ENCODE peak calls at places on chromosomes 2 and 18, in ten cellular contexts. Q is right atrium auricular region, L is K562, F is PC-9, X is stomach, H is thyroid gland, C is adrenal gland, T is pancreas, V is breast epithelium, N is left ventricle myocardium inferior. A is an unnamed sample.
A peak's percentile ranks its signal among the peaks of the same experiment; 100 is the strongest.

GRCh38 chr18:50956116-50956515 is 11.7 kb upstream of the ELAC1 start:
- DNase-seq in H (no peak), X (no peak), N (no peak), V (no peak), T (no peak), Q (no peak), C (no peak), F (no peak), L (no peak), A (no peak)

GRCh38 chr2:191631754-191632153 is 46.2 kb upstream of the NABP1 start:
- DNase-seq in V (peak; percentile 52), C (no peak), L (no peak), H (no peak), T (no peak), X (no peak), N (peak; percentile 20), F (peak; percentile 70), Q (no peak), A (no peak)

GRCh38 chr2:232838406-232838874 is 31.6 kb upstream of the SNORC start:
- DNase-seq in Q (no peak), T (no peak), C (no peak), X (no peak), L (peak; percentile 19), V (no peak), H (no peak), N (no peak), F (peak; percentile 44), A (no peak)

GRCh38 chr2:170163666-170164065 is 14.3 kb upstream of the MYO3B start:
- DNase-seq in T (no peak), N (no peak), C (no peak), X (no peak), L (no peak), V (no peak), F (no peak), H (no peak), Q (no peak), A (no peak)

GRCh38 chr2:8477511-8478132 is 204.2 kb upstream of the ID2 start:
- DNase-seq in T (no peak), H (peak; percentile 26), X (no peak), V (peak; percentile 38), Q (no peak), N (no peak), L (no peak), C (no peak), F (no peak), A (no peak)

GRCh38 chr2:218645126-218645525 is 14.3 kb downstream of the ZNF142 start:
- DNase-seq in V (no peak), X (no peak), C (no peak), L (no peak), H (no peak), F (no peak), T (no peak), N (no peak), Q (no peak), A (no peak)

GRCh38 chr2:224847961-224848850 is 132.0 kb upstream of the CCDC195 start:
- DNase-seq in N (peak; percentile 19), V (peak; percentile 69), H (peak; percentile 25), F (peak; percentile 50), Q (no peak), X (no peak), L (no peak), T (no peak), C (peak; percentile 33), A (no peak)

GRCh38 chr2:81266106-81266505 is 961.6 kb upstream of the LRRTM1 start:
- DNase-seq in L (no peak), N (no peak), F (no peak), Q (no peak), V (no peak), T (no peak), C (no peak), X (no peak), H (no peak), A (no peak)

GRCh38 chr2:230961091-230961491 is 34.8 kb upstream of the SPATA3 start:
- DNase-seq in C (no peak), T (no peak), V (no peak), H (no peak), L (no peak), Q (no peak), N (no peak), F (no peak), X (no peak), A (no peak)

GRCh38 chr2:196170681-196171247 is 614 bp downstream of the STK17B start:
- DNase-seq in T (peak; percentile 31), N (peak; percentile 30), L (no peak), C (peak; percentile 41), H (no peak), X (peak; percentile 39), F (no peak), Q (no peak), V (peak; percentile 51), A (no peak)

GRCh38 chr2:97742381-97742847 is 29.0 kb downstream of the ZAP70 start:
- DNase-seq in H (no peak), N (peak; percentile 44), L (no peak), T (no peak), Q (no peak), V (no peak), C (no peak), F (peak; percentile 18), X (no peak), A (no peak)

GRCh38 chr2:228023619-228024018 is 152.2 kb downstream of the DAW1 start:
- DNase-seq in X (no peak), N (no peak), L (no peak), T (no peak), V (no peak), H (no peak), F (no peak), Q (no peak), C (no peak), A (no peak)

GRCh38 chr2:105537466-105537865 is 138.6 kb upstream of the FHL2 start:
- DNase-seq in N (no peak), Q (peak; percentile 26), C (no peak), T (no peak), F (no peak), H (no peak), X (no peak), L (no peak), V (no peak), A (no peak)

DNA sequence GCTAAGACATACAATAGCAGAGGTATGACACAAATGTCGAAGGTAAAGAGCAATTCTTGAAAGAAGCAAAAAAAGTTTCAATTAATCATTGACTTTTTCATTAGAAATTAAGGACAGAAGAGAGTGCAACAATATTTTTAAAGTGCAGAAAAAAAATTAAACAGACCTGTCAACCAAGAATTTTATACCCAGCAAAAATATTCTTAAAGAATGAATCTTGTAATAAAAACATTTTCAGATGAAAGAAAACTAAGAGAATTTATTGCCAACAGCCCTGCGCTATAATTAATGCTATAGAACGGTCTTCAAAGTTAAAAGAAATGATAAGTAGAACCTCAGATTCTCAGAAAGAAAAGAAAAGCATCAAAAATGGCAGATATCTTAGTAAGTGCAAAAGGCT is 79.0 kb downstream of the OLA1 start:
- DNase-seq in F (no peak), N (no peak), C (no peak), T (no peak), H (no peak), L (no peak), Q (no peak), X (no peak), V (no peak), A (no peak)
- H3K36me3 ChIP-seq in F (peaks cover 68% of the 10 kb centered on the region), N (peaks cover 16% of the 10 kb centered on the region), C (no peaks in the 10 kb centered on the region), T (no peaks in the 10 kb centered on the region), H (no peaks in the 10 kb centered on the region), L (peaks cover 13% of the 10 kb centered on the region), Q (no peaks in the 10 kb centered on the region), X (no peaks in the 10 kb centered on the region), V (no peaks in the 10 kb centered on the region), A (no peaks in the 10 kb centered on the region)

DNA sequence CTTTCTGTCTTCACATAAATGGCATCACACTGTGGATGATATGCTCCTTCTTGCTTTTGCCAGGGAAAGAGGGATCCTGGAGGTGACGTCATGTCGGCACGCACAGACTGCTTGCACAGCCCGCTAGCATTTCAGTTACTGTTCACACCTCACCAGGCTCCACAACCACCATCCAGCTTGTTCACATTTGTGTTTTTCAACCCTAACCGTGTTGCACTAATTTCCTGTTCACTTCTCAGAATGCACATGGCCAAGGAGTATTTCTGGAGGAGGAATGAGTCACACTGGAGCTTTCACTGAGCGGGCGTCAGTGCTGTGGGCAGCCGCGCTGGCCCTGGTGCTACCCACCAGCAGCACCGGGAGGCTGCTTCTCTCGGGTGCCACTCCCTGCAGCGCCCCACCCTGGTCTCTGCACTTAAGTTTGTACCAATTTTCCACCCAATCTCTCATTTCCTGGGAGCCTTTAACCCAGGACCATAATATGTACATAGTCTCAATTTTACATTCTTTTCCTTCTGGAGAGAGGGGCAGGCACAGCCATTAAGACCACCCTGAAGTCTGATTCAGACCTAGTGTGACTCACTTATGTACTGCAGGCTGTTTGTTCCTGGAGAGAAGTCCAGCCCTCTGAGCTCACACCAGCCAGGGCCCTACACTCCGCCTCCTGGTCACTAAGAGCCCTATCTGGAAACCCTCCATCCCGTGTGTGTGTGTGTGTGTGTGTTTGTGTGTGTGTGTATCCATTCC is 65.1 kb downstream of the MBP start:
- DNase-seq in L (no peak), V (no peak), H (no peak), T (no peak), Q (peak; percentile 83), C (no peak), X (peak; percentile 72), F (peak; percentile 59), N (peak; percentile 58), A (peak; percentile 66)
- TF ChIP-seq CTCF in L (no peak), V (no peak), H (no peak), T (no peak), Q (peak; percentile 18), C (no peak), X (no peak), F (peak; percentile 30), N (no peak), A (no peak)

GRCh38 chr2:118580107-118580506 is 267.3 kb downstream of the EN1 start:
- DNase-seq in X (no peak), T (no peak), H (no peak), F (no peak), N (no peak), Q (no peak), L (no peak), C (no peak), V (no peak), A (no peak)
- H3K27me3 ChIP-seq in X (no peaks in the 10 kb centered on the region), T (no peaks in the 10 kb centered on the region), H (no peaks in the 10 kb centered on the region), F (peaks cover 21% of the 10 kb centered on the region), N (peaks cover 36% of the 10 kb centered on the region), Q (no peaks in the 10 kb centered on the region), L (peaks cover 16% of the 10 kb centered on the region), C (no peaks in the 10 kb centered on the region), V (peaks cover 5% of the 10 kb centered on the region), A (no peaks in the 10 kb centered on the region)

DNA sequence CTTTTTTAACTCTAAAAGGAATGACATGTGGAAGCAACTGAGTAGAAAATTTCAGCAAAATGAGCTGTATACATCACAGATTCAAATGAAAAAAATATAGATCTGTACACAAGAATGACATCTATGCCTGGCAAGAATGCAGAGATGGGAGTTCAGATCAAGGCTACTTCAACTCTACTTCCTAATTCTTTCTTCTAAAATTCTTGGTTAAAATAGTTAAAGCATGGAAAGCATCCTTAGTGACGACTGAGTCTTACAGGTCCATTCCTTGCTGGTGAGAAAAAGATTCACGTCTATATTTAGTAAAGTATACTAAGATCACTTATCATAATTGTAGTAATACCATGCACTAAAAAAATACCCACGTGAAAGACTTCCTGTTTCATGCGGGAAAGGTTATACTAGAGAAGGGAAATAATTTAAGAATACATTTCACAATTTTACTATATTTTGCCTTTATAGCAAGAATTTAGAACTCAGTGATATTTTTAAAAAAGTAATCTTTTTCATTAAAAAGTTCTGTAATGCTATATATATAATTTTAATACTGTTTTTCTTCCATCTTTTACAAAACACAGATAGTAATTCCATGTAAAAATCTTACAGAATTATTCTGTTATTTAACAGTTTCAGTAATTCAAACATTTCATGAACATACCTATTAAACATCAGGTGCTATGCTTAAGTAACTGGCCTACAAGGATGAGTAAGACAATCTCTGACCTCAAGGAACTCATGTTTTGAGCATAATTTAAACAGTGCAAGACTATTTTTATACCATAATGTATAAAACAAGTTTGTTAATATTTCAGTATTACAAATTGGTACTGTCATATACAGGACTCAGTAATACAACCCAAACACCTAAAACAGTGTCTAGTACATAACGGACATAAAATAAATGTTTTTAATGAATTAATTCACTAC is 159.6 kb downstream of the BAZ2B start:
- DNase-seq in X (no peak), V (no peak), N (no peak), Q (no peak), L (no peak), C (no peak), H (no peak), F (no peak), T (no peak), A (no peak)
- H3K36me3 ChIP-seq in X (no peaks in the 10 kb centered on the region), V (no peaks in the 10 kb centered on the region), N (peaks cover 4% of the 10 kb centered on the region), Q (no peaks in the 10 kb centered on the region), L (no peaks in the 10 kb centered on the region), C (no peaks in the 10 kb centered on the region), H (no peaks in the 10 kb centered on the region), F (no peaks in the 10 kb centered on the region), T (no peaks in the 10 kb centered on the region), A (no peaks in the 10 kb centered on the region)

A was measured in uterus.